ENCODE peak calls at places on chromosome 15, in nine cellular contexts. N is endothelial cell of umbilical vein, W is suprapubic skin, I is spleen, R is prostate gland, J is K562, U is GM12878, P is stomach, X is sigmoid colon. M is an unnamed sample.

GRCh38 chr15:28084547-28084946 is 14.6 kb downstream of the OCA2 start:
- DNase-seq in X (no peak), N (no peak), U (no peak), I (no peak), R (no peak), P (no peak), J (no peak), W (no peak), M (no peak)

GRCh38 chr15:62951481-62951880 is 91.1 kb upstream of the TPM1 start:
- DNase-seq in N (no peak), P (no peak), W (no peak), J (no peak), U (no peak), X (no peak), I (no peak), R (no peak), M (no peak)

GRCh38 chr15:40769310-40770146 is at the start of gene C15orf62:
- DNase-seq in N (peak; percentile 65), U (peak; percentile 53), W (no peak), P (peak; percentile 73), I (peak; percentile 88), J (no peak), R (peak; percentile 82), X (no peak), M (peak; percentile 66)

GRCh38 chr15:60901647-60902046 is 327.5 kb downstream of the RORA start:
- DNase-seq in J (no peak), N (no peak), P (no peak), R (no peak), I (no peak), U (peak; percentile 92), X (no peak), W (no peak), M (no peak)

GRCh38 chr15:37219211-37219701 is 118.9 kb upstream of the MEIS2 start:
- DNase-seq in J (no peak), P (no peak), W (no peak), N (no peak), X (no peak), R (no peak), I (no peak), U (no peak), M (no peak)

GRCh38 chr15:70023064-70023768 is 74.5 kb downstream of the TLE3 start:
- DNase-seq in I (peak; percentile 58), J (peak; percentile 10), P (no peak), W (no peak), X (no peak), N (peak; percentile 7), R (peak; percentile 7), U (peak; percentile 74), M (no peak)

GRCh38 chr15:40894689-40895308 is 549 bp downstream of the VPS18 start:
- DNase-seq in R (peak; percentile 26), U (no peak), P (peak; percentile 56), N (peak; percentile 73), J (peak; percentile 90), W (no peak), I (peak; percentile 93), X (peak; percentile 78), M (peak; percentile 53)

GRCh38 chr15:32838338-32838737 is 120.5 kb downstream of the GREM1 start:
- DNase-seq in N (no peak), P (no peak), J (no peak), R (no peak), W (no peak), U (no peak), X (no peak), I (no peak), M (no peak)

GRCh38 chr15:38226867-38227266 is 25.8 kb upstream of the SPRED1 start:
- DNase-seq in P (peak; percentile 52), N (peak; percentile 78), I (no peak), X (no peak), U (no peak), J (peak; percentile 28), W (no peak), R (peak; percentile 35), M (peak; percentile 71)

GRCh38 chr15:69869291-69869690 is 228.4 kb downstream of the TLE3 start:
- DNase-seq in X (no peak), W (no peak), J (no peak), N (no peak), P (no peak), U (no peak), R (no peak), I (no peak), M (no peak)

GRCh38 chr15:65374831-65375401 is 2.9 kb downstream of the IGDCC3 start:
- DNase-seq in I (peak; percentile 42), W (no peak), J (no peak), U (no peak), R (no peak), N (no peak), P (no peak), X (no peak), M (no peak)

GRCh38 chr15:62391565-62392262 is 226.6 kb upstream of the C2CD4B start:
- DNase-seq in W (no peak), U (no peak), J (peak; percentile 28), P (peak; percentile 50), R (peak; percentile 28), X (peak; percentile 79), N (peak; percentile 31), I (peak; percentile 79), M (peak; percentile 59)

GRCh38 chr15:30913761-30914160 is 10.0 kb downstream of the FAN1 start:
- DNase-seq in X (no peak), N (no peak), U (no peak), P (no peak), I (no peak), R (no peak), J (no peak), W (no peak), M (no peak)
- TF ChIP-seq POLR2A in X (no peak), N (no peak), U (no peak), P (no peak), I (no peak), R (no peak), J (no peak), W (no peak), M (no peak)

DNA sequence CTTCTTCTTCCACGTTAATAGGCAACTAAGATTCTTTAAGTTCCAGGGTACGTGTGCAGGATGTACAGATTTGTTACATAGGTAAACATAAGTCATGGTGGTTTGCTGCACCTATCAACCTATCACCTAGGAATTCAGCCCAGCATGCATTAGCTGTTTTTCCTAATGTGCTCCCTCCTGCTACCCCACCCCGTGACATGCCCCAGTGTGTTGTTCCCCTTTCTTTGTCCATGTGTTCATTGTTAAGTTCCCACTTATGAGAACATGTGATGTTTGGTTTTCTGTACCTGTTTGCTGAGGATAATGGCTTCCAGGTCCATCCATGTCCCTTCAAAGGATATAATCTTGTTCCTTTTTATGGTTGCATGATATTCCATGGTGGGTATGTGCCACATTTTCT is 21.1 kb downstream of the GTF2A2 start:
- DNase-seq in P (no peak), J (no peak), U (no peak), W (no peak), X (no peak), R (no peak), I (no peak), N (no peak), M (no peak)
- TF ChIP-seq POLR2AphosphoS5 in P (no peak), J (no peak), U (no peak), W (no peak), X (no peak), R (no peak), I (no peak), N (no peak), M (no peak)

GRCh38 chr15:75651810-75652543 is 4.3 kb downstream of the SNX33 start:
- DNase-seq in W (no peak), R (no peak), N (no peak), J (no peak), P (no peak), X (no peak), U (no peak), I (no peak), M (no peak)

GRCh38 chr15:75654201-75654907 is 6.6 kb downstream of the SNX33 start:
- DNase-seq in R (no peak), N (no peak), I (no peak), X (no peak), U (no peak), P (no peak), J (no peak), W (no peak), M (no peak)

GRCh38 chr15:75650908-75651809 is 3.4 kb downstream of the SNX33 start:
- DNase-seq in N (peak; percentile 63), R (no peak), J (peak; percentile 89), U (no peak), X (peak; percentile 80), P (peak; percentile 44), I (peak; percentile 82), W (no peak), M (peak; percentile 48)

GRCh38 chr15:75655911-75656310 is 8.2 kb downstream of the SNX33 start:
- DNase-seq in R (no peak), W (no peak), I (no peak), N (no peak), U (no peak), X (no peak), P (no peak), J (no peak), M (no peak)

DNA sequence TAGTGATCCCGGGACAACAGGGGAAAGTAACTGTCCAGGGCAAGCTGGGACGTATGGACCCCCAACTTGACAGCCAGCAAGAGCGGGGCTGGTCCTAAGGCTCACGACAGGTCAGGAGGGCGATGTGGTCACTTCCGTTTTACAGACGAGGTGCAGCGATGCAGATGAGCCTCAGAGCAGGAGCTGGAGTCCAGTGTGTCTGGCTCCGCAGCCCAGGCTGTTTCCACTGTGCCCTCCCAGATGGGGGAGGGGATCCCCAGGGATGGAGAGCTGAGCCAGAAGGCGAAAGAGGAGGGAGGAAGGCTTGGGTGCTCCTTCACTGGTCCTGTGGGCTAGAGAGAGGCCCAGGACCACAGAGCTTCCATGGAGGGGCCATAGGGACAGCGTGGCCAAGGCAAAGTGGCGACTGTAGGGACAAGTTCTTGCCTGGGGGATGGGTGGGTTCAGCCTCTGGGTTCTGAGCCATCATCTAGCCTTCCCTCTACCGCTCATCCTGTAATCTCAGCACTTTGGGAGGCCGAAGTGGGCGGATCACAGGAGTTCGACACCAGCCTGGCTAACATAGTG is 5.7 kb downstream of the SNX33 start:
- DNase-seq in I (no peak), P (no peak), U (no peak), W (no peak), N (no peak), R (no peak), J (no peak), X (peak; percentile 67), M (no peak)
- H3K4me1 ChIP-seq in I (peaks cover 66% of the 10 kb centered on the region), P (peaks cover 64% of the 10 kb centered on the region), U (no peaks in the 10 kb centered on the region), W (peaks cover 95% of the 10 kb centered on the region), N (peaks cover 21% of the 10 kb centered on the region), R (peaks cover 33% of the 10 kb centered on the region), J (peaks cover 55% of the 10 kb centered on the region), X (no peaks in the 10 kb centered on the region), M (peaks cover 67% of the 10 kb centered on the region)

GRCh38 chr15:84816694-84817460 is at the start of gene ALPK3:
- DNase-seq in X (peak; percentile 85), P (peak; percentile 47), W (no peak), U (no peak), N (peak; percentile 56), I (no peak), R (no peak), J (no peak), M (peak; percentile 33)
- TF ChIP-seq POLR2A in X (no peak), P (no peak), W (no peak), U (no peak), N (no peak), I (no peak), R (no peak), J (no peak), M (no peak)

GRCh38 chr15:91116379-91117067 is 16.5 kb downstream of the SV2B start:
- DNase-seq in R (peak; percentile 43), P (no peak), X (no peak), U (peak; percentile 65), W (no peak), N (peak; percentile 2), I (no peak), J (no peak), M (no peak)
- TF ChIP-seq POLR2AphosphoS5 in R (peak; percentile 79), P (no peak), X (no peak), U (no peak), W (no peak), N (no peak), I (no peak), J (no peak), M (no peak)

GRCh38 chr15:42491540-42492225 is 742 bp upstream of the ZNF106 start:
- DNase-seq in R (no peak), U (no peak), I (no peak), P (no peak), J (no peak), N (no peak), W (no peak), X (no peak), M (no peak)
- H3K4me1 ChIP-seq in R (peaks cover 2% of the 10 kb centered on the region), U (peaks cover 12% of the 10 kb centered on the region), I (peaks cover 77% of the 10 kb centered on the region), P (peaks cover 34% of the 10 kb centered on the region), J (peaks cover 7% of the 10 kb centered on the region), N (peaks cover 41% of the 10 kb centered on the region), W (peaks cover 50% of the 10 kb centered on the region), X (no peaks in the 10 kb centered on the region), M (peaks cover 31% of the 10 kb centered on the region)

M was measured in transverse colon.